ENCODE peak calls at places on chromosomes 6 and 20, in four cellular contexts. J, D, O and E are unnamed samples.

GRCh38 chr6:37209461-37210205 is 39.7 kb downstream of the PIM1 start:
- DNase-seq in J (no peak), D (no peak), O (no peak), E (no peak)

GRCh38 chr6:11043961-11044711 is at the start of gene ELOVL2:
- DNase-seq in J (no peak), O (peak), D (peak), E (no peak)

GRCh38 chr6:2305951-2306350 is 60.5 kb upstream of the GMDS start:
- DNase-seq in D (no peak), O (no peak), J (no peak), E (no peak)

GRCh38 chr6:131023834-131024504 is 39.1 kb downstream of the EPB41L2 start:
- DNase-seq in O (peak), D (peak), J (no peak), E (no peak)

GRCh38 chr6:63224179-63224578 is 12.9 kb downstream of the FKBP1C start:
- DNase-seq in D (no peak), O (no peak), J (no peak), E (no peak)

GRCh38 chr6:14975124-14975815 is 270.6 kb upstream of the JARID2 start:
- DNase-seq in D (no peak), J (no peak), O (peak), E (peak)

GRCh38 chr6:8195040-8195713 is 92.8 kb upstream of the EEF1E1 start:
- DNase-seq in J (no peak), O (no peak), D (no peak), E (no peak)

GRCh38 chr6:45967363-45967762 is 48.3 kb downstream of the CLIC5 start:
- DNase-seq in D (no peak), O (no peak), J (no peak), E (no peak)

GRCh38 chr6:157755752-157756411 is 67.2 kb upstream of the SNX9 start:
- DNase-seq in O (no peak), D (no peak), J (no peak), E (no peak)

GRCh38 chr6:107655245-107655644 is 165.3 kb downstream of the SOBP start:
- DNase-seq in J (no peak), D (no peak), O (no peak), E (no peak)

GRCh38 chr6:79670789-79671188 is 39.7 kb downstream of the SH3BGRL2 start:
- DNase-seq in J (no peak), O (no peak), D (no peak), E (no peak)

GRCh38 chr6:136415351-136416005 is 125.8 kb upstream of the BCLAF1 start:
- DNase-seq in O (peak), J (no peak), D (no peak), E (no peak)

GRCh38 chr20:32971703-32972161 is 32.5 kb downstream of the SUN5 start:
- DNase-seq in J (no peak), D (no peak), O (no peak), E (no peak)

GRCh38 chr20:62193079-62194025 is 10.5 kb downstream of the MTG2 start:
- DNase-seq in J (no peak), D (no peak), O (no peak), E (no peak)

GRCh38 chr6:44221291-44221960 is 2.0 kb upstream of the SLC29A1 start:
- DNase-seq in O (peak), D (peak), J (no peak), E (peak)